ENCODE peak calls at places on chromosomes 7 and 10, in five cellular contexts. One of them, this sample, is unnamed.
A peak's percentile ranks its signal among the peaks of the same experiment; 100 is the strongest.

GRCh38 chr10:22054946-22055345 is 51.4 kb upstream of the DNAJC1 start:
- DNase-seq in amniotic epithelial cell: peak; percentile 64
- DNase-seq in non-pigmented ciliary epithelial cell: no peak
- DNase-seq in NCI-H460: no peak
- DNase-seq in lower leg skin: no peak
- DNase-seq in this sample: no peak

GRCh38 chr7:25857376-25858067 is 294.5 kb upstream of the NFE2L3 start:
- DNase-seq in amniotic epithelial cell: peak; percentile 92
- DNase-seq in lower leg skin: peak; percentile 90
- DNase-seq in non-pigmented ciliary epithelial cell: no peak
- DNase-seq in NCI-H460: no peak
- DNase-seq in this sample: no peak

GRCh38 chr7:108045154-108045553 is 42.2 kb upstream of the LAMB1 start:
- DNase-seq in lower leg skin: no peak
- DNase-seq in non-pigmented ciliary epithelial cell: no peak
- DNase-seq in amniotic epithelial cell: peak; percentile 97
- DNase-seq in NCI-H460: no peak
- DNase-seq in this sample: no peak

GRCh38 chr7:132395375-132395774 is 180.9 kb downstream of the PLXNA4 start:
- DNase-seq in lower leg skin: no peak
- DNase-seq in amniotic epithelial cell: no peak
- DNase-seq in non-pigmented ciliary epithelial cell: no peak
- DNase-seq in NCI-H460: no peak
- DNase-seq in this sample: no peak

GRCh38 chr7:129373651-129374428 is 60.4 kb upstream of the STRIP2 start:
- DNase-seq in non-pigmented ciliary epithelial cell: no peak
- DNase-seq in lower leg skin: no peak
- DNase-seq in NCI-H460: no peak
- DNase-seq in amniotic epithelial cell: no peak
- DNase-seq in this sample: no peak

GRCh38 chr7:69213882-69214281 is 384.4 kb upstream of the AUTS2 start:
- DNase-seq in lower leg skin: peak; percentile 5
- DNase-seq in non-pigmented ciliary epithelial cell: no peak
- DNase-seq in amniotic epithelial cell: no peak
- DNase-seq in NCI-H460: no peak
- DNase-seq in this sample: no peak

GRCh38 chr10:102837230-102837721 is at the start of gene CYP17A1:
- DNase-seq in non-pigmented ciliary epithelial cell: no peak
- DNase-seq in NCI-H460: no peak
- DNase-seq in amniotic epithelial cell: peak; percentile 91
- DNase-seq in lower leg skin: no peak
- DNase-seq in this sample: no peak

GRCh38 chr10:75137533-75138438 is 26.3 kb downstream of the SAMD8 start:
- DNase-seq in lower leg skin: no peak
- DNase-seq in non-pigmented ciliary epithelial cell: no peak
- DNase-seq in NCI-H460: no peak
- DNase-seq in amniotic epithelial cell: peak; percentile 85
- DNase-seq in this sample: no peak

GRCh38 chr7:32428546-32428945 is 61.6 kb downstream of the LSM5 start:
- DNase-seq in lower leg skin: no peak
- DNase-seq in non-pigmented ciliary epithelial cell: no peak
- DNase-seq in NCI-H460: no peak
- DNase-seq in amniotic epithelial cell: no peak
- DNase-seq in this sample: no peak

GRCh38 chr10:385571-386300 is 250.5 kb downstream of the ZMYND11 start:
- DNase-seq in lower leg skin: no peak
- DNase-seq in amniotic epithelial cell: no peak
- DNase-seq in non-pigmented ciliary epithelial cell: no peak
- DNase-seq in NCI-H460: no peak
- DNase-seq in this sample: no peak

GRCh38 chr7:73446716-73447115 is 13.1 kb downstream of the FZD9 start:
- DNase-seq in non-pigmented ciliary epithelial cell: no peak
- DNase-seq in lower leg skin: no peak
- DNase-seq in NCI-H460: no peak
- DNase-seq in amniotic epithelial cell: no peak
- DNase-seq in this sample: no peak

GRCh38 chr10:91389636-91390512 is 20.3 kb upstream of the HECTD2 start:
- DNase-seq in amniotic epithelial cell: peak; percentile 51
- DNase-seq in lower leg skin: no peak
- DNase-seq in NCI-H460: peak; percentile 69
- DNase-seq in non-pigmented ciliary epithelial cell: no peak
- DNase-seq in this sample: no peak

GRCh38 chr10:34723746-34724145 is 91.3 kb downstream of the PARD3 start:
- DNase-seq in amniotic epithelial cell: peak; percentile 65
- DNase-seq in non-pigmented ciliary epithelial cell: no peak
- DNase-seq in NCI-H460: peak; percentile 33
- DNase-seq in lower leg skin: peak; percentile 83
- DNase-seq in this sample: no peak

GRCh38 chr7:145481985-145482384 is 634.6 kb upstream of the CNTNAP2 start:
- DNase-seq in NCI-H460: no peak
- DNase-seq in lower leg skin: no peak
- DNase-seq in amniotic epithelial cell: no peak
- DNase-seq in non-pigmented ciliary epithelial cell: no peak
- DNase-seq in this sample: no peak

GRCh38 chr7:151243411-151244155 is 4.9 kb downstream of the SMARCD3 start:
- DNase-seq in NCI-H460: no peak
- DNase-seq in amniotic epithelial cell: no peak
- DNase-seq in lower leg skin: peak; percentile 84
- DNase-seq in non-pigmented ciliary epithelial cell: no peak
- DNase-seq in this sample: no peak

GRCh38 chr10:109277456-109277855 is 645.9 kb downstream of the XPNPEP1 start:
- DNase-seq in amniotic epithelial cell: no peak
- DNase-seq in NCI-H460: no peak
- DNase-seq in lower leg skin: no peak
- DNase-seq in non-pigmented ciliary epithelial cell: no peak
- DNase-seq in this sample: no peak

GRCh38 chr10:24561453-24561852 is 162.2 kb downstream of the ARHGAP21 start:
- DNase-seq in amniotic epithelial cell: peak; percentile 52
- DNase-seq in lower leg skin: no peak
- DNase-seq in NCI-H460: no peak
- DNase-seq in non-pigmented ciliary epithelial cell: no peak
- DNase-seq in this sample: no peak

GRCh38 chr7:95736635-95737034 is 35.7 kb upstream of the DYNC1I1 start:
- DNase-seq in NCI-H460: no peak
- DNase-seq in amniotic epithelial cell: no peak
- DNase-seq in non-pigmented ciliary epithelial cell: no peak
- DNase-seq in lower leg skin: no peak
- DNase-seq in this sample: no peak

This sample was measured in keratinocyte.